ENCODE peak calls at places on chromosomes 7 and 10, in eight cellular contexts. One of them, this sample, is unnamed.
A peak's percentile ranks its signal among the peaks of the same experiment; 100 is the strongest.

GRCh38 chr7:36283711-36284130 is 105.9 kb upstream of the ANLN start:
- DNase-seq in colonic mucosa: no peak
- DNase-seq in mammary epithelial cell: no peak
- DNase-seq in fibroblast of lung: no peak
- DNase-seq in HCT116: no peak
- DNase-seq in neural progenitor cell: no peak
- DNase-seq in IMR-90: no peak
- DNase-seq in keratinocyte: no peak
- DNase-seq in this sample: peak; percentile 69

GRCh38 chr10:101838416-101838970 is 5.1 kb downstream of the KCNIP2 start:
- DNase-seq in keratinocyte: no peak
- DNase-seq in colonic mucosa: no peak
- DNase-seq in mammary epithelial cell: no peak
- DNase-seq in HCT116: no peak
- DNase-seq in IMR-90: no peak
- DNase-seq in neural progenitor cell: no peak
- DNase-seq in fibroblast of lung: no peak
- DNase-seq in this sample: no peak

GRCh38 chr7:157493017-157493416 is 156.2 kb downstream of the DNAJB6 start:
- DNase-seq in mammary epithelial cell: no peak
- DNase-seq in HCT116: no peak
- DNase-seq in fibroblast of lung: no peak
- DNase-seq in IMR-90: no peak
- DNase-seq in neural progenitor cell: no peak
- DNase-seq in colonic mucosa: no peak
- DNase-seq in keratinocyte: no peak
- DNase-seq in this sample: peak; percentile 55

GRCh38 chr7:108138911-108139310 is 8.8 kb upstream of the LAMB4 start:
- DNase-seq in mammary epithelial cell: no peak
- DNase-seq in neural progenitor cell: no peak
- DNase-seq in fibroblast of lung: no peak
- DNase-seq in keratinocyte: no peak
- DNase-seq in HCT116: no peak
- DNase-seq in IMR-90: no peak
- DNase-seq in colonic mucosa: no peak
- DNase-seq in this sample: no peak

GRCh38 chr7:20219446-20220292 is 2.5 kb upstream of the MACC1 start:
- DNase-seq in fibroblast of lung: peak; percentile 98
- DNase-seq in HCT116: no peak
- DNase-seq in mammary epithelial cell: peak; percentile 91
- DNase-seq in neural progenitor cell: no peak
- DNase-seq in keratinocyte: no peak
- DNase-seq in colonic mucosa: peak; percentile 88
- DNase-seq in IMR-90: peak; percentile 99
- DNase-seq in this sample: peak; percentile 72

GRCh38 chr10:69051303-69051702 is 36.6 kb upstream of the SRGN start:
- DNase-seq in mammary epithelial cell: no peak
- DNase-seq in neural progenitor cell: no peak
- DNase-seq in colonic mucosa: no peak
- DNase-seq in keratinocyte: no peak
- DNase-seq in IMR-90: peak; percentile 82
- DNase-seq in fibroblast of lung: peak; percentile 46
- DNase-seq in HCT116: no peak
- DNase-seq in this sample: no peak

GRCh38 chr10:27344568-27345454 is 104.2 kb upstream of the ACBD5 start:
- DNase-seq in IMR-90: no peak
- DNase-seq in keratinocyte: no peak
- DNase-seq in neural progenitor cell: peak; percentile 12
- DNase-seq in HCT116: no peak
- DNase-seq in fibroblast of lung: no peak
- DNase-seq in colonic mucosa: no peak
- DNase-seq in mammary epithelial cell: no peak
- DNase-seq in this sample: no peak

GRCh38 chr10:77571490-77571889 is 66.1 kb downstream of the KCNMA1 start:
- DNase-seq in fibroblast of lung: no peak
- DNase-seq in colonic mucosa: peak; percentile 64
- DNase-seq in keratinocyte: no peak
- DNase-seq in neural progenitor cell: no peak
- DNase-seq in HCT116: no peak
- DNase-seq in IMR-90: no peak
- DNase-seq in mammary epithelial cell: no peak
- DNase-seq in this sample: no peak

GRCh38 chr7:81470084-81470723 is 299.6 kb downstream of the HGF start:
- DNase-seq in neural progenitor cell: peak; percentile 77
- DNase-seq in keratinocyte: peak; percentile 15
- DNase-seq in IMR-90: peak; percentile 81
- DNase-seq in colonic mucosa: peak; percentile 81
- DNase-seq in fibroblast of lung: peak; percentile 82
- DNase-seq in mammary epithelial cell: peak; percentile 51
- DNase-seq in HCT116: peak; percentile 73
- DNase-seq in this sample: peak; percentile 81

GRCh38 chr7:26182283-26182682 is 18.3 kb downstream of the HNRNPA2B1 start:
- DNase-seq in fibroblast of lung: no peak
- DNase-seq in neural progenitor cell: no peak
- DNase-seq in mammary epithelial cell: no peak
- DNase-seq in colonic mucosa: no peak
- DNase-seq in HCT116: no peak
- DNase-seq in keratinocyte: no peak
- DNase-seq in IMR-90: no peak
- DNase-seq in this sample: no peak

GRCh38 chr10:129938460-129938859 is 25.6 kb downstream of the EBF3 start:
- DNase-seq in IMR-90: no peak
- DNase-seq in neural progenitor cell: no peak
- DNase-seq in HCT116: no peak
- DNase-seq in mammary epithelial cell: no peak
- DNase-seq in keratinocyte: no peak
- DNase-seq in fibroblast of lung: no peak
- DNase-seq in colonic mucosa: no peak
- DNase-seq in this sample: no peak

GRCh38 chr10:6025683-6026225 is 36.4 kb downstream of the IL2RA start:
- DNase-seq in keratinocyte: no peak
- DNase-seq in fibroblast of lung: no peak
- DNase-seq in IMR-90: no peak
- DNase-seq in neural progenitor cell: no peak
- DNase-seq in colonic mucosa: no peak
- DNase-seq in HCT116: no peak
- DNase-seq in mammary epithelial cell: no peak
- DNase-seq in this sample: no peak

GRCh38 chr10:6030217-6030616 is 31.9 kb downstream of the IL2RA start:
- DNase-seq in fibroblast of lung: no peak
- DNase-seq in keratinocyte: no peak
- DNase-seq in neural progenitor cell: no peak
- DNase-seq in HCT116: no peak
- DNase-seq in mammary epithelial cell: no peak
- DNase-seq in IMR-90: no peak
- DNase-seq in colonic mucosa: no peak
- DNase-seq in this sample: no peak

GRCh38 chr10:6024334-6024682 is 37.9 kb downstream of the IL2RA start:
- DNase-seq in HCT116: no peak
- DNase-seq in fibroblast of lung: no peak
- DNase-seq in IMR-90: no peak
- DNase-seq in mammary epithelial cell: no peak
- DNase-seq in keratinocyte: no peak
- DNase-seq in neural progenitor cell: no peak
- DNase-seq in colonic mucosa: peak; percentile 13
- DNase-seq in this sample: no peak

GRCh38 chr10:6030940-6031339 is 31.2 kb downstream of the IL2RA start:
- DNase-seq in neural progenitor cell: no peak
- DNase-seq in keratinocyte: no peak
- DNase-seq in mammary epithelial cell: no peak
- DNase-seq in IMR-90: no peak
- DNase-seq in HCT116: no peak
- DNase-seq in colonic mucosa: no peak
- DNase-seq in fibroblast of lung: no peak
- DNase-seq in this sample: no peak

GRCh38 chr10:6027929-6028328 is 34.2 kb downstream of the IL2RA start:
- DNase-seq in colonic mucosa: peak; percentile 8
- DNase-seq in fibroblast of lung: no peak
- DNase-seq in neural progenitor cell: no peak
- DNase-seq in mammary epithelial cell: no peak
- DNase-seq in IMR-90: no peak
- DNase-seq in HCT116: no peak
- DNase-seq in keratinocyte: no peak
- DNase-seq in this sample: no peak
- H3K9me3 ChIP-seq in colonic mucosa: no peaks in the 10 kb centered on the region
- H3K9me3 ChIP-seq in fibroblast of lung: no peaks in the 10 kb centered on the region
- H3K9me3 ChIP-seq in neural progenitor cell: peaks cover 15% of the 10 kb centered on the region
- H3K9me3 ChIP-seq in mammary epithelial cell: no peaks in the 10 kb centered on the region
- H3K9me3 ChIP-seq in IMR-90: no peaks in the 10 kb centered on the region
- H3K9me3 ChIP-seq in HCT116: peaks cover 13% of the 10 kb centered on the region
- H3K9me3 ChIP-seq in keratinocyte: peaks cover 1% of the 10 kb centered on the region
- H3K9me3 ChIP-seq in this sample: peaks cover 19% of the 10 kb centered on the region

DNA sequence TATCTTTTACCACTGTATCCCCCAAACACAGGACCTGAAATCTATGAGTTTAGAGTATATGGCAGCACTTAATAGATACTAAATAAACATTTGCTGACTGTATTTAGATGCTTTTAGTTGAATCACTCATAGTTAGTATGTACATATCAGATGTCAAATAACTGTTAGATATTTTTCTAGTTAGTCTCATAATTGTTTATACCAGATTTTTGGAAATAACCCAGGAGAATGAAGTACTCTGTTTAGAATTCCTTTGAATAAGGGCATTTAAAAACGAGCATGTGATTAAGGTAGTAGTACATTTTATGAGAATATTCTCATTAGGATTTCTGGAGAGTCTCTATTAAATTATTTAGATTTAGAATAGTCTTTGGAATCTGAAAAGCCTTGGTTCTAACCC is 22.3 kb upstream of the ZEB1 start:
- DNase-seq in HCT116: no peak
- DNase-seq in neural progenitor cell: no peak
- DNase-seq in colonic mucosa: no peak
- DNase-seq in keratinocyte: no peak
- DNase-seq in fibroblast of lung: peak; percentile 47
- DNase-seq in IMR-90: peak; percentile 73
- DNase-seq in mammary epithelial cell: no peak
- DNase-seq in this sample: no peak
- H3K9ac ChIP-seq in HCT116: no peak overlapping the region
- H3K9ac ChIP-seq in neural progenitor cell: no peak overlapping the region
- H3K9ac ChIP-seq in colonic mucosa: no peak overlapping the region
- H3K9ac ChIP-seq in keratinocyte: no peak overlapping the region
- H3K9ac ChIP-seq in fibroblast of lung: no peak overlapping the region
- H3K9ac ChIP-seq in IMR-90: peak overlapping the region; percentile 12
- H3K9ac ChIP-seq in mammary epithelial cell: no peak overlapping the region
- H3K9ac ChIP-seq in this sample: no peak overlapping the region

GRCh38 chr7:137904826-137905225 is 58.1 kb upstream of the DGKI start:
- DNase-seq in colonic mucosa: no peak
- DNase-seq in mammary epithelial cell: no peak
- DNase-seq in keratinocyte: no peak
- DNase-seq in HCT116: no peak
- DNase-seq in neural progenitor cell: no peak
- DNase-seq in fibroblast of lung: peak; percentile 37
- DNase-seq in IMR-90: peak; percentile 16
- DNase-seq in this sample: no peak

GRCh38 chr7:137903382-137904169 is 56.8 kb upstream of the DGKI start:
- DNase-seq in fibroblast of lung: peak; percentile 83
- DNase-seq in keratinocyte: peak; percentile 26
- DNase-seq in colonic mucosa: peak; percentile 68
- DNase-seq in HCT116: peak; percentile 57
- DNase-seq in neural progenitor cell: peak; percentile 83
- DNase-seq in IMR-90: peak; percentile 82
- DNase-seq in mammary epithelial cell: peak; percentile 52
- DNase-seq in this sample: peak; percentile 85

GRCh38 chr7:137895301-137896201 is 48.8 kb upstream of the DGKI start:
- DNase-seq in mammary epithelial cell: no peak
- DNase-seq in IMR-90: no peak
- DNase-seq in neural progenitor cell: no peak
- DNase-seq in HCT116: no peak
- DNase-seq in colonic mucosa: no peak
- DNase-seq in fibroblast of lung: no peak
- DNase-seq in keratinocyte: no peak
- DNase-seq in this sample: no peak

GRCh38 chr7:137900137-137900536 is 53.4 kb upstream of the DGKI start:
- DNase-seq in fibroblast of lung: no peak
- DNase-seq in colonic mucosa: no peak
- DNase-seq in neural progenitor cell: no peak
- DNase-seq in HCT116: no peak
- DNase-seq in mammary epithelial cell: no peak
- DNase-seq in IMR-90: no peak
- DNase-seq in keratinocyte: no peak
- DNase-seq in this sample: no peak

DNA sequence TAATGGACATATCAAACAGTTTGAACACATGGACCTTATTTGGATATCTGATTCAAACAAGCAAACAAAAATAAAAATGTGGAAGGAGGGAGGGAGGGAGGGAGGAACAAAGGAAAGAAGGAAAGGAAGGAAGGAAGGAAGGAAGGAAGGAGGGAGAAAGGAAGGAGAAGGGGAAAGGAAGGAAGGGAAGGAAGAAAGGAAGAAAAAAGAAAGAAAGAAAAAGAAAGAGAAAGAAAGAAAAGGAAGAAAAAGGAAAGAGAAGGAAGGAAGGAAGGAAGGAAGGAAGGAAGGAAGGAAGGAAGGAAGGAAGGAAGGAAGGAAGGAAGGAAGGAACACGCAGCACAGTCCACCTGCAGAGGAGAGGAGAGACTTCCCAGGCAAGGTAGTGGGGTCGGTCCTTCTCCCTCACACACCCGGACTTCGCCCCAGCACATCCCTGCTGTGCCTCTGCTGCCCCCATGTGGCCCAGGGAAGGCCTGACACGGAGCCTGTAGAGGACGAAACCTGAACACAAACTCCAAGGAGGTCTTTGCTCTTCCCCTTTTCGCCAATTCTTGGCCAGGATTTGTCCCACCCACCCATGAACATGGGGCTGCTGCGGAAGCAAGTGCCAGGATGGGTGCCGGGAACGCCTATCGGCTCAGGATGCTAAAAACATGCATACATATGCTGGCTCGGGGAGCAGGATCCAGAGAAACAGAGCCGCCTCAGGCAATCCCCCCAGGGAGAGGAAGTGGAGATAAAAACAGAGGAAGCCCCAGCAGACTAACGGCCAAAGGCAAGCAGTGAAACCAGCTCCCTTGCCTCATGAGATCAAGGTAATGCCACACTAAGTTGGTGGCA is 52.3 kb upstream of the DGKI start:
- DNase-seq in neural progenitor cell: peak; percentile 88
- DNase-seq in colonic mucosa: peak; percentile 85
- DNase-seq in IMR-90: peak; percentile 66
- DNase-seq in keratinocyte: peak; percentile 7
- DNase-seq in mammary epithelial cell: peak; percentile 44
- DNase-seq in fibroblast of lung: peak; percentile 70
- DNase-seq in HCT116: peak; percentile 42
- DNase-seq in this sample: peak; percentile 97
- H3K27ac ChIP-seq in neural progenitor cell: no peak overlapping the region
- H3K27ac ChIP-seq in colonic mucosa: no peak overlapping the region
- H3K27ac ChIP-seq in IMR-90: no peak overlapping the region
- H3K27ac ChIP-seq in keratinocyte: no peak overlapping the region
- H3K27ac ChIP-seq in mammary epithelial cell: no peak overlapping the region
- H3K27ac ChIP-seq in fibroblast of lung: peak overlapping the region; percentile 17
- H3K27ac ChIP-seq in HCT116: no peak overlapping the region
- H3K27ac ChIP-seq in this sample: no peak overlapping the region

DNA sequence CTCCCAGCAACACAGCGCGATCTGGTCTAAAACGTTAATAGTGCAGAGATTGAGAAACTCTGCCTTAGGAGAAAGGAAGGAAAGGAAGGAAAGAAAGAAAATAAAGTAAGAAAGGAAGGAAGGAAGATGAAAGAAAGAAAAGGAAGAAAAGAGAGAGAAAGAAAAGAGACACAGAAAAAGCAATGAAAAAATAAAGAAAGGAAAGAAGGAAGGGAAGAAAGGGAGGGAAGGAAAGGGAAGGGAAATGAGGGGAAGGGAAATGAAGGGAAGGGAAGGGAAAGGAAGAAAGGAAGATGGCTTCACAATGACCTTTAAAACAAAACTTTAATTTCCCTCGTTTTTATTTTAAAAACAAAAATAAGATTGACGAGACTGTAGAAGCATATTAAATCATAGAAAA is 173.1 kb downstream of the ITGA8 start:
- DNase-seq in colonic mucosa: no peak
- DNase-seq in keratinocyte: no peak
- DNase-seq in HCT116: no peak
- DNase-seq in mammary epithelial cell: no peak
- DNase-seq in IMR-90: no peak
- DNase-seq in neural progenitor cell: no peak
- DNase-seq in fibroblast of lung: no peak
- DNase-seq in this sample: no peak
- H3K9me3 ChIP-seq in colonic mucosa: no peaks in the 10 kb centered on the region
- H3K9me3 ChIP-seq in keratinocyte: peaks cover 3% of the 10 kb centered on the region
- H3K9me3 ChIP-seq in HCT116: no peaks in the 10 kb centered on the region
- H3K9me3 ChIP-seq in mammary epithelial cell: no peaks in the 10 kb centered on the region
- H3K9me3 ChIP-seq in IMR-90: peaks cover 6% of the 10 kb centered on the region
- H3K9me3 ChIP-seq in neural progenitor cell: no peaks in the 10 kb centered on the region
- H3K9me3 ChIP-seq in fibroblast of lung: no peaks in the 10 kb centered on the region
- H3K9me3 ChIP-seq in this sample: peaks cover 4% of the 10 kb centered on the region

This sample was measured in endodermal cell.